ENCODE peak calls at places on chromosomes 2 and 18, in four cellular contexts. One of them, this sample, is unnamed.

GRCh38 chr2:99867690-99868089 is 274.7 kb downstream of the AFF3 start:
- DNase-seq in dorsolateral prefrontal cortex: no peak
- DNase-seq in kidney: peak
- DNase-seq in thoracic aorta: no peak
- DNase-seq in this sample: no peak

GRCh38 chr2:55106148-55106547 is 55.9 kb upstream of the RTN4 start:
- DNase-seq in dorsolateral prefrontal cortex: no peak
- DNase-seq in kidney: no peak
- DNase-seq in thoracic aorta: no peak
- DNase-seq in this sample: no peak

GRCh38 chr2:83602753-83603152 is 856.3 kb downstream of the SUCLG1 start:
- DNase-seq in dorsolateral prefrontal cortex: no peak
- DNase-seq in kidney: no peak
- DNase-seq in thoracic aorta: no peak
- DNase-seq in this sample: no peak

GRCh38 chr18:7272268-7273049 is 41.6 kb downstream of the LRRC30 start:
- DNase-seq in dorsolateral prefrontal cortex: peak
- DNase-seq in kidney: peak
- DNase-seq in thoracic aorta: no peak
- DNase-seq in this sample: peak

GRCh38 chr2:1162768-1163584 is 212.3 kb downstream of the SNTG2 start:
- DNase-seq in dorsolateral prefrontal cortex: no peak
- DNase-seq in kidney: no peak
- DNase-seq in thoracic aorta: no peak
- DNase-seq in this sample: no peak

GRCh38 chr2:136213836-136214235 is 95.9 kb upstream of the CXCR4 start:
- DNase-seq in dorsolateral prefrontal cortex: no peak
- DNase-seq in kidney: no peak
- DNase-seq in thoracic aorta: no peak
- DNase-seq in this sample: no peak

GRCh38 chr2:43040084-43040854 is 186.1 kb downstream of the ZFP36L2 start:
- DNase-seq in dorsolateral prefrontal cortex: no peak
- DNase-seq in kidney: peak
- DNase-seq in thoracic aorta: no peak
- DNase-seq in this sample: no peak

GRCh38 chr2:55628931-55629330 is 11.5 kb upstream of the PPP4R3B start:
- DNase-seq in dorsolateral prefrontal cortex: no peak
- DNase-seq in kidney: no peak
- DNase-seq in thoracic aorta: no peak
- DNase-seq in this sample: no peak

GRCh38 chr2:39481611-39482010 is 44.5 kb upstream of the MAP4K3 start:
- DNase-seq in dorsolateral prefrontal cortex: no peak
- DNase-seq in kidney: no peak
- DNase-seq in thoracic aorta: no peak
- DNase-seq in this sample: no peak

GRCh38 chr18:7459851-7460774 is 107.0 kb upstream of the PTPRM start:
- DNase-seq in dorsolateral prefrontal cortex: no peak
- DNase-seq in kidney: no peak
- DNase-seq in thoracic aorta: no peak
- DNase-seq in this sample: no peak

GRCh38 chr2:190545082-190545481 is 10.6 kb upstream of the NEMP2 start:
- DNase-seq in dorsolateral prefrontal cortex: no peak
- DNase-seq in kidney: no peak
- DNase-seq in thoracic aorta: no peak
- DNase-seq in this sample: no peak

GRCh38 chr2:112724611-112725525 is 4.0 kb downstream of the NT5DC4 start:
- DNase-seq in dorsolateral prefrontal cortex: no peak
- DNase-seq in kidney: no peak
- DNase-seq in thoracic aorta: no peak
- DNase-seq in this sample: no peak

GRCh38 chr2:19989681-19990415 is at the start of gene WDR35:
- DNase-seq in dorsolateral prefrontal cortex: peak
- DNase-seq in kidney: peak
- DNase-seq in thoracic aorta: peak
- DNase-seq in this sample: peak

GRCh38 chr18:9437049-9437448 is 38.3 kb upstream of the RALBP1 start:
- DNase-seq in dorsolateral prefrontal cortex: no peak
- DNase-seq in kidney: no peak
- DNase-seq in thoracic aorta: no peak
- DNase-seq in this sample: no peak

GRCh38 chr2:210961249-210961648 is 404.9 kb downstream of the CPS1 start:
- DNase-seq in dorsolateral prefrontal cortex: no peak
- DNase-seq in kidney: no peak
- DNase-seq in thoracic aorta: no peak
- DNase-seq in this sample: no peak

GRCh38 chr2:141492816-141493215 is 638.0 kb downstream of the LRP1B start:
- DNase-seq in dorsolateral prefrontal cortex: no peak
- DNase-seq in kidney: no peak
- DNase-seq in thoracic aorta: no peak
- DNase-seq in this sample: no peak

GRCh38 chr2:64401501-64401880 is 52.5 kb upstream of the LGALSL start:
- DNase-seq in dorsolateral prefrontal cortex: no peak
- DNase-seq in kidney: no peak
- DNase-seq in thoracic aorta: no peak
- DNase-seq in this sample: peak

GRCh38 chr2:109318150-109318948 is 189.3 kb downstream of the SH3RF3 start:
- DNase-seq in dorsolateral prefrontal cortex: no peak
- DNase-seq in kidney: peak
- DNase-seq in thoracic aorta: peak
- DNase-seq in this sample: peak

GRCh38 chr2:201949036-201950012 is 84.3 kb upstream of the FZD7 start:
- DNase-seq in dorsolateral prefrontal cortex: no peak
- DNase-seq in kidney: no peak
- DNase-seq in thoracic aorta: no peak
- DNase-seq in this sample: no peak

GRCh38 chr2:150486539-150487484 is 655 bp downstream of the RND3 start:
- DNase-seq in dorsolateral prefrontal cortex: no peak
- DNase-seq in kidney: peak
- DNase-seq in thoracic aorta: no peak
- DNase-seq in this sample: peak

GRCh38 chr18:77073336-77074093 is 59.1 kb downstream of the MBP start:
- DNase-seq in dorsolateral prefrontal cortex: no peak
- DNase-seq in kidney: no peak
- DNase-seq in thoracic aorta: no peak
- DNase-seq in this sample: no peak

GRCh38 chr2:20349457-20350034 is 1.1 kb downstream of the PUM2 start:
- DNase-seq in dorsolateral prefrontal cortex: no peak
- DNase-seq in kidney: no peak
- DNase-seq in thoracic aorta: no peak
- DNase-seq in this sample: no peak

GRCh38 chr2:64773461-64774118 is 119.9 kb upstream of the SERTAD2 start:
- DNase-seq in dorsolateral prefrontal cortex: no peak
- DNase-seq in kidney: no peak
- DNase-seq in thoracic aorta: no peak
- DNase-seq in this sample: no peak

GRCh38 chr2:226794751-226795171 is 4.9 kb downstream of the IRS1 start:
- DNase-seq in dorsolateral prefrontal cortex: no peak
- DNase-seq in kidney: no peak
- DNase-seq in thoracic aorta: no peak
- DNase-seq in this sample: no peak
- H3K27ac ChIP-seq in dorsolateral prefrontal cortex: peak
- H3K27ac ChIP-seq in kidney: no peak
- H3K27ac ChIP-seq in thoracic aorta: peak
- H3K27ac ChIP-seq in this sample: peak

GRCh38 chr2:85430780-85431601 is 12.5 kb downstream of the SH2D6 start:
- DNase-seq in dorsolateral prefrontal cortex: peak
- DNase-seq in kidney: peak
- DNase-seq in thoracic aorta: no peak
- DNase-seq in this sample: no peak
- H3K4me3 ChIP-seq in dorsolateral prefrontal cortex: peak
- H3K4me3 ChIP-seq in kidney: no peak
- H3K4me3 ChIP-seq in thoracic aorta: no peak
- H3K4me3 ChIP-seq in this sample: no peak

DNA sequence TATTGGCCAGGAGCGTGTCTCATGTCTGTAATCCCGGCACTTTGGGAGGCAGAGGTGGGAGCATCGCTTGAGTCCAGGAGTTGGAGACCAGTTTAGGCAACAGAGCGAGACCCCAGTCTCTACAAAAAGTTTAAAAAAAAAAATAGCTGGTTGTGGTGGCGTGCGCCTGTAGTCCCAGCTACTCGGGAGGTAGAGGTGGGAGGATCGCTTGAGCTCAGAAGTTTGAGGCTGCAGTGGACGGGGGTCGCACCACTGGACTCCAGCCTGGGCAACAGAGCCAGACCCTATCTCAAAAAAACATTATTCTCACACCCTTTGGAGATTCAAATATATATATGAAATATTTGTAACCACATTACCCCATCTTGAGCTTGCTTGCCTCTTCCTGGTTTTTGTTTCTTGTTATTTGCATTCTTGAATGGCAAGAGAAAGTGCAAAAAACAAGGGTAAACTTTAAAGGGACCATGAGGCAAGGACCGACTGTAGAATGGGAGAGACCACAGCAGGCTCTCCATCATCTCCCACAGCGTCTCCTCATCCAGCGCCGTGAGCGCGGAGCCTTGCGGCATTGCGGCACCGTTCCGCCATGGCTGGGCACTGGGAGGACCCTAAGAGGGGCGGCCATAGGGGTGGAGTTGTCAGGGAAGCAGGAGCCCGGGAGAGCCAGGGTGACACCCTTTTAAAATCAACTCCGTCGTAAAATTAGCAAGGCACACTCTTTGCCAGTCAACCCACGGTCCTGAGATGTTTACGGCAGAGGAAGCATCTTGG is 1.4 kb downstream of the ELP2 start:
- DNase-seq in dorsolateral prefrontal cortex: no peak
- DNase-seq in kidney: peak
- DNase-seq in thoracic aorta: no peak
- DNase-seq in this sample: no peak
- H3K27ac ChIP-seq in dorsolateral prefrontal cortex: no peak
- H3K27ac ChIP-seq in kidney: no peak
- H3K27ac ChIP-seq in thoracic aorta: no peak
- H3K27ac ChIP-seq in this sample: no peak

GRCh38 chr18:48944634-48945033 is 6.1 kb downstream of the SMAD7 start:
- DNase-seq in dorsolateral prefrontal cortex: no peak
- DNase-seq in kidney: no peak
- DNase-seq in thoracic aorta: no peak
- DNase-seq in this sample: peak

GRCh38 chr18:48943736-48944527 is 6.8 kb downstream of the SMAD7 start:
- DNase-seq in dorsolateral prefrontal cortex: no peak
- DNase-seq in kidney: no peak
- DNase-seq in thoracic aorta: no peak
- DNase-seq in this sample: no peak

GRCh38 chr18:48942086-48942485 is 8.7 kb downstream of the SMAD7 start:
- DNase-seq in dorsolateral prefrontal cortex: no peak
- DNase-seq in kidney: no peak
- DNase-seq in thoracic aorta: no peak
- DNase-seq in this sample: no peak

GRCh38 chr18:48942554-48943261 is 8.1 kb downstream of the SMAD7 start:
- DNase-seq in dorsolateral prefrontal cortex: no peak
- DNase-seq in kidney: peak
- DNase-seq in thoracic aorta: no peak
- DNase-seq in this sample: peak

GRCh38 chr18:48943333-48943732 is 7.4 kb downstream of the SMAD7 start:
- DNase-seq in dorsolateral prefrontal cortex: no peak
- DNase-seq in kidney: no peak
- DNase-seq in thoracic aorta: no peak
- DNase-seq in this sample: no peak
- H3K4me3 ChIP-seq in dorsolateral prefrontal cortex: peak
- H3K4me3 ChIP-seq in kidney: peak
- H3K4me3 ChIP-seq in thoracic aorta: peak
- H3K4me3 ChIP-seq in this sample: peak

GRCh38 chr2:33304032-33304864 is 172.2 kb upstream of the RASGRP3 start:
- DNase-seq in dorsolateral prefrontal cortex: no peak
- DNase-seq in kidney: no peak
- DNase-seq in thoracic aorta: no peak
- DNase-seq in this sample: no peak
- H3K27ac ChIP-seq in dorsolateral prefrontal cortex: no peak
- H3K27ac ChIP-seq in kidney: no peak
- H3K27ac ChIP-seq in thoracic aorta: peak
- H3K27ac ChIP-seq in this sample: no peak

GRCh38 chr18:38966846-38967245 is 1401.2 kb upstream of the CELF4 start:
- DNase-seq in dorsolateral prefrontal cortex: no peak
- DNase-seq in kidney: no peak
- DNase-seq in thoracic aorta: no peak
- DNase-seq in this sample: no peak
- H3K4me3 ChIP-seq in dorsolateral prefrontal cortex: no peak
- H3K4me3 ChIP-seq in kidney: no peak
- H3K4me3 ChIP-seq in thoracic aorta: no peak
- H3K4me3 ChIP-seq in this sample: no peak

DNA sequence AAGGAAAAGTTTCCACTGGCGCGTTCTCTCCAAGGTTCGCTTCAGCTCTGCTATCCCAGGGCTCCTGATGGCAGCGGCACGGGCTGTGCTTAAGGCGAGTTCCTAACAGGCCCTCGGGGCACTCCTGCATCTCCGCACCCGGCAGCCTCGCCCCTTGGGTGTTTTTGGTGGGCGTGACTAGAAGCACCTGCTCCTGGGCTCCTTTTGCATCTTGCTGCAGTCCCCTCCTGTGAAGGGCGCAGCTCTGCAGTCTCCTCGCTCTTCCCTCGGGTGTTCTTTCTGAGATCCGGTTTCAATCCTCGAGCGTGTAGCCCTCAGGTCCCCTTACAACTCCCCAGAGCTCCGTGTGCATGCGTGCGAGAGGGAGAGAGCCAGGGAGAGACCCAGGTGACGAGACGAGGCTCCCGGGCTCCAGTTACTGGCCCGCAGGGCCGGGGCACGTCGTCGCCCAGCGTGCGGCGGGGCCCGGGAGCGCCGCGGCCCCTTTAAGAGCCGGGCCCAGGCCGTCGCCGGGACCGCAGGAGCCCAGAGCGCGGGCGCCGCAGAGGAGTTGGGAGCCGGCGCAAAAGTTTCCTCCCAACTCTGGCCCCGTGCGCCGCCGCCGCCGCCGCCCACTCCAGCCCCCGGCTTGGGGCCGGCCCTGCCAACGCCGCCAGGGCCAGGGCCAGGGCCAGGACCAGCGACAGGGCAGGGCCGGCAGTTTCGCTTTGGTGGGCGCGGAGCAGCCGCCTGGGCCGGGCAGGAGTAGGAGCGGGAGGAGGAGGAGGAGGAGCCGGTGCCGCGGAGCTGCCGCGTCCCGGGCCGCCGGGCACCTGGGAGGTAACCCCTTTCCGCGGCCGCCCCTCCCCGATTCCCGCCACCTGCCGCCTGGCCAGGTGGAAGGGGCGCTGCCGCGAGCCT is at the start of gene PARD3B:
- DNase-seq in dorsolateral prefrontal cortex: no peak
- DNase-seq in kidney: peak
- DNase-seq in thoracic aorta: no peak
- DNase-seq in this sample: peak
- H3K27ac ChIP-seq in dorsolateral prefrontal cortex: peak
- H3K27ac ChIP-seq in kidney: peak
- H3K27ac ChIP-seq in thoracic aorta: peak
- H3K27ac ChIP-seq in this sample: peak

GRCh38 chr18:32358075-32358474 is 112.6 kb downstream of the GAREM1 start:
- DNase-seq in dorsolateral prefrontal cortex: no peak
- DNase-seq in kidney: no peak
- DNase-seq in thoracic aorta: no peak
- DNase-seq in this sample: no peak
- H3K4me3 ChIP-seq in dorsolateral prefrontal cortex: no peak
- H3K4me3 ChIP-seq in kidney: no peak
- H3K4me3 ChIP-seq in thoracic aorta: no peak
- H3K4me3 ChIP-seq in this sample: no peak

GRCh38 chr2:119491776-119492525 is 32.3 kb downstream of the SCTR start:
- DNase-seq in dorsolateral prefrontal cortex: no peak
- DNase-seq in kidney: no peak
- DNase-seq in thoracic aorta: no peak
- DNase-seq in this sample: peak
- H3K27ac ChIP-seq in dorsolateral prefrontal cortex: no peak
- H3K27ac ChIP-seq in kidney: peak
- H3K27ac ChIP-seq in thoracic aorta: no peak
- H3K27ac ChIP-seq in this sample: peak

This sample was measured in lung.